ENCODE peak calls at places on chromosomes 5 and 9, in ten cellular contexts. One of them, this sample, is unnamed.
A peak's percentile ranks its signal among the peaks of the same experiment; 100 is the strongest.

GRCh38 chr9:121619989-121620673 is 31.3 kb upstream of the DAB2IP start:
- DNase-seq in epithelial cell of esophagus: no peak
- DNase-seq in fibroblast of lung: no peak
- DNase-seq in PC-9: no peak
- DNase-seq in uterus: no peak
- DNase-seq in heart left ventricle: peak; percentile 72
- DNase-seq in lower lobe of right lung: peak; percentile 52
- DNase-seq in GM12865: no peak
- DNase-seq in A673: no peak
- DNase-seq in fibroblast of pulmonary artery: no peak
- DNase-seq in this sample: peak; percentile 63

GRCh38 chr5:172725785-172726184 is 45.2 kb downstream of the DUSP1 start:
- DNase-seq in heart left ventricle: no peak
- DNase-seq in A673: no peak
- DNase-seq in lower lobe of right lung: no peak
- DNase-seq in epithelial cell of esophagus: no peak
- DNase-seq in uterus: no peak
- DNase-seq in fibroblast of lung: no peak
- DNase-seq in fibroblast of pulmonary artery: no peak
- DNase-seq in GM12865: no peak
- DNase-seq in PC-9: no peak
- DNase-seq in this sample: no peak

GRCh38 chr9:38254151-38254550 is 138.4 kb upstream of the ALDH1B1 start:
- DNase-seq in GM12865: no peak
- DNase-seq in fibroblast of lung: no peak
- DNase-seq in uterus: no peak
- DNase-seq in A673: no peak
- DNase-seq in lower lobe of right lung: no peak
- DNase-seq in fibroblast of pulmonary artery: no peak
- DNase-seq in PC-9: no peak
- DNase-seq in epithelial cell of esophagus: no peak
- DNase-seq in heart left ventricle: no peak
- DNase-seq in this sample: no peak

GRCh38 chr9:37342493-37342892 is 80.0 kb upstream of the GRHPR start:
- DNase-seq in A673: no peak
- DNase-seq in lower lobe of right lung: no peak
- DNase-seq in epithelial cell of esophagus: peak; percentile 49
- DNase-seq in fibroblast of pulmonary artery: no peak
- DNase-seq in PC-9: no peak
- DNase-seq in fibroblast of lung: no peak
- DNase-seq in uterus: no peak
- DNase-seq in GM12865: no peak
- DNase-seq in heart left ventricle: no peak
- DNase-seq in this sample: no peak

GRCh38 chr9:3271581-3271980 is 254.2 kb downstream of the RFX3 start:
- DNase-seq in lower lobe of right lung: no peak
- DNase-seq in A673: no peak
- DNase-seq in GM12865: no peak
- DNase-seq in PC-9: no peak
- DNase-seq in fibroblast of lung: no peak
- DNase-seq in fibroblast of pulmonary artery: no peak
- DNase-seq in epithelial cell of esophagus: no peak
- DNase-seq in uterus: no peak
- DNase-seq in heart left ventricle: no peak
- DNase-seq in this sample: no peak

GRCh38 chr5:161847896-161848510 is at the start of gene GABRA1:
- DNase-seq in epithelial cell of esophagus: peak; percentile 0
- DNase-seq in GM12865: no peak
- DNase-seq in fibroblast of lung: no peak
- DNase-seq in PC-9: no peak
- DNase-seq in heart left ventricle: no peak
- DNase-seq in fibroblast of pulmonary artery: no peak
- DNase-seq in lower lobe of right lung: no peak
- DNase-seq in uterus: no peak
- DNase-seq in A673: no peak
- DNase-seq in this sample: no peak

GRCh38 chr5:157057459-157058370 is 1.2 kb downstream of the HAVCR1 start:
- DNase-seq in fibroblast of lung: no peak
- DNase-seq in fibroblast of pulmonary artery: no peak
- DNase-seq in A673: no peak
- DNase-seq in epithelial cell of esophagus: no peak
- DNase-seq in GM12865: no peak
- DNase-seq in uterus: no peak
- DNase-seq in lower lobe of right lung: no peak
- DNase-seq in PC-9: no peak
- DNase-seq in heart left ventricle: no peak
- DNase-seq in this sample: no peak

GRCh38 chr5:104241051-104241450 is 678.5 kb upstream of the NUDT12 start:
- DNase-seq in fibroblast of pulmonary artery: peak; percentile 0
- DNase-seq in uterus: no peak
- DNase-seq in PC-9: no peak
- DNase-seq in lower lobe of right lung: no peak
- DNase-seq in GM12865: no peak
- DNase-seq in epithelial cell of esophagus: peak; percentile 24
- DNase-seq in fibroblast of lung: no peak
- DNase-seq in A673: peak; percentile 83
- DNase-seq in heart left ventricle: no peak
- DNase-seq in this sample: no peak

GRCh38 chr9:35054871-35055644 is 17.4 kb downstream of the VCP start:
- DNase-seq in fibroblast of pulmonary artery: no peak
- DNase-seq in PC-9: no peak
- DNase-seq in epithelial cell of esophagus: no peak
- DNase-seq in GM12865: no peak
- DNase-seq in uterus: no peak
- DNase-seq in A673: no peak
- DNase-seq in heart left ventricle: no peak
- DNase-seq in lower lobe of right lung: no peak
- DNase-seq in fibroblast of lung: no peak
- DNase-seq in this sample: no peak

GRCh38 chr5:179269781-179270543 is 75.3 kb downstream of the ADAMTS2 start:
- DNase-seq in uterus: peak; percentile 30
- DNase-seq in PC-9: no peak
- DNase-seq in epithelial cell of esophagus: no peak
- DNase-seq in GM12865: no peak
- DNase-seq in A673: no peak
- DNase-seq in fibroblast of pulmonary artery: no peak
- DNase-seq in lower lobe of right lung: peak; percentile 28
- DNase-seq in heart left ventricle: peak; percentile 8
- DNase-seq in fibroblast of lung: no peak
- DNase-seq in this sample: no peak

GRCh38 chr5:73232266-73233041 is 59.5 kb downstream of the TMEM174 start:
- DNase-seq in heart left ventricle: no peak
- DNase-seq in epithelial cell of esophagus: no peak
- DNase-seq in A673: no peak
- DNase-seq in lower lobe of right lung: no peak
- DNase-seq in fibroblast of lung: no peak
- DNase-seq in GM12865: no peak
- DNase-seq in fibroblast of pulmonary artery: no peak
- DNase-seq in uterus: no peak
- DNase-seq in PC-9: no peak
- DNase-seq in this sample: no peak

GRCh38 chr5:73234156-73234555 is 61.2 kb downstream of the TMEM174 start:
- DNase-seq in fibroblast of lung: no peak
- DNase-seq in heart left ventricle: no peak
- DNase-seq in uterus: no peak
- DNase-seq in lower lobe of right lung: no peak
- DNase-seq in epithelial cell of esophagus: no peak
- DNase-seq in fibroblast of pulmonary artery: no peak
- DNase-seq in PC-9: no peak
- DNase-seq in GM12865: no peak
- DNase-seq in A673: no peak
- DNase-seq in this sample: no peak

GRCh38 chr5:73231245-73231778 is 58.3 kb downstream of the TMEM174 start:
- DNase-seq in GM12865: no peak
- DNase-seq in PC-9: no peak
- DNase-seq in fibroblast of lung: no peak
- DNase-seq in epithelial cell of esophagus: no peak
- DNase-seq in lower lobe of right lung: no peak
- DNase-seq in uterus: no peak
- DNase-seq in heart left ventricle: no peak
- DNase-seq in fibroblast of pulmonary artery: no peak
- DNase-seq in A673: no peak
- DNase-seq in this sample: no peak

GRCh38 chr5:73233461-73234151 is 60.6 kb downstream of the TMEM174 start:
- DNase-seq in fibroblast of lung: peak; percentile 22
- DNase-seq in uterus: no peak
- DNase-seq in GM12865: no peak
- DNase-seq in epithelial cell of esophagus: no peak
- DNase-seq in heart left ventricle: no peak
- DNase-seq in lower lobe of right lung: no peak
- DNase-seq in A673: no peak
- DNase-seq in fibroblast of pulmonary artery: no peak
- DNase-seq in PC-9: no peak
- DNase-seq in this sample: no peak

DNA sequence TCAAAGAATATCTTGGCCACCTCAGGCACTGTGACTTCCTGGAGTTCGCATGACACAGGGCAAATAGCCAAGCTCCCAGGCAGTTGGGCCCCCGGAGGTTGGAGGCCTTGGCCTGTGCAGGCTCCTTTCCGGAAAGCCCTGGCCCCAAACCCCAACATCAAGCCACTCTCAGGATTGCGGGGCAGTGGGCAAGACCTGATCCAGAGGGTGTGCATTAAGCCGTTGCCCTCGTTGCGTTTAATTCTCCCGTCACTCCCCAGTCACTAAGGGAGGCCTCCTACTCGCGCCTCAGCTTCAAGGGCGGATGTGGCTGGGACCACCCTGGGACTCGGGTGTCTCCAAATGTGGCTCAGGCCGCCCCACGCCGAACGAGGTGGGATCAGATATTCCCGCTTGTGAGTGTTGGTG is 60.1 kb downstream of the TMEM174 start:
- DNase-seq in epithelial cell of esophagus: no peak
- DNase-seq in lower lobe of right lung: no peak
- DNase-seq in GM12865: no peak
- DNase-seq in fibroblast of pulmonary artery: no peak
- DNase-seq in fibroblast of lung: no peak
- DNase-seq in A673: no peak
- DNase-seq in uterus: no peak
- DNase-seq in heart left ventricle: no peak
- DNase-seq in PC-9: no peak
- DNase-seq in this sample: no peak
- H3K4me3 ChIP-seq in epithelial cell of esophagus: no peak overlapping the region
- H3K4me3 ChIP-seq in lower lobe of right lung: peak overlapping the region; percentile 46
- H3K4me3 ChIP-seq in GM12865: no peak overlapping the region
- H3K4me3 ChIP-seq in fibroblast of pulmonary artery: no peak overlapping the region
- H3K4me3 ChIP-seq in fibroblast of lung: no peak overlapping the region
- H3K4me3 ChIP-seq in A673: no peak overlapping the region
- H3K4me3 ChIP-seq in uterus: peak overlapping the region; percentile 42
- H3K4me3 ChIP-seq in heart left ventricle: peak overlapping the region; percentile 46
- H3K4me3 ChIP-seq in PC-9: no peak overlapping the region
- H3K4me3 ChIP-seq in this sample: peak overlapping the region; percentile 46

DNA sequence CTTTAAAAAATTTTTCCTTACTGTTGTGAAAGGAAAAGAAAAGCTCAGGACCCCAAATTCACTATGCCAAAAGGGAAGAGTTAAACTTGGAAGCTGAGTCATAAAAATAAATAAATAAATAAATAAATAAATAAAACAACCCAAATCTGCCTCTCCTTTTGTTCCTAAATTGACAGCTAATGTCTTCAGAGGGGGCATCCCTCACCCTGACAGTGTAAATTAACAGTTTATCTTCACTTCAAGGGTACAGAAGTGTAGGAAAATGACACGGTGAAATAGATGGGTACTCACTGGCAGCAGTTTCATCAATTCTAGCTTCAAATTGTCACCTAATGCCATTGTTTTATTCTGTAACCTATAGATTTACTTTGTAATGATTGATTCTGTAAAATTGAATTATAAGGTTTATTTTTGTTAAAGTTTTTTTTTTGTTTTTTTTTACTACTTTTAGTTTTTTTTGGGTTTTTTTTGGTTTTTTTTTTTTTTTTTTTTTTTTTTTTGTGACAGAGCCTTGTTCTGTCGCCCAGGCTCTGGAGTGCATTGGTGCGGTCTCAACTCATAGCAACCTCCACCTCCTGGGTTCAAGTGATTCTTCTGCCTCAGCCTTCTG is 18.5 kb upstream of the ANXA1 start:
- DNase-seq in epithelial cell of esophagus: no peak
- DNase-seq in PC-9: no peak
- DNase-seq in A673: peak; percentile 48
- DNase-seq in fibroblast of pulmonary artery: no peak
- DNase-seq in uterus: no peak
- DNase-seq in heart left ventricle: no peak
- DNase-seq in GM12865: no peak
- DNase-seq in fibroblast of lung: no peak
- DNase-seq in lower lobe of right lung: no peak
- DNase-seq in this sample: no peak
- H3K4me3 ChIP-seq in epithelial cell of esophagus: no peak overlapping the region
- H3K4me3 ChIP-seq in PC-9: peak overlapping the region; percentile 55
- H3K4me3 ChIP-seq in A673: peak overlapping the region; percentile 45
- H3K4me3 ChIP-seq in fibroblast of pulmonary artery: peak overlapping the region; percentile 63
- H3K4me3 ChIP-seq in uterus: peak overlapping the region; percentile 44
- H3K4me3 ChIP-seq in heart left ventricle: peak overlapping the region; percentile 64
- H3K4me3 ChIP-seq in GM12865: peak overlapping the region; percentile 81
- H3K4me3 ChIP-seq in fibroblast of lung: no peak overlapping the region
- H3K4me3 ChIP-seq in lower lobe of right lung: peak overlapping the region; percentile 56
- H3K4me3 ChIP-seq in this sample: peak overlapping the region; percentile 58

DNA sequence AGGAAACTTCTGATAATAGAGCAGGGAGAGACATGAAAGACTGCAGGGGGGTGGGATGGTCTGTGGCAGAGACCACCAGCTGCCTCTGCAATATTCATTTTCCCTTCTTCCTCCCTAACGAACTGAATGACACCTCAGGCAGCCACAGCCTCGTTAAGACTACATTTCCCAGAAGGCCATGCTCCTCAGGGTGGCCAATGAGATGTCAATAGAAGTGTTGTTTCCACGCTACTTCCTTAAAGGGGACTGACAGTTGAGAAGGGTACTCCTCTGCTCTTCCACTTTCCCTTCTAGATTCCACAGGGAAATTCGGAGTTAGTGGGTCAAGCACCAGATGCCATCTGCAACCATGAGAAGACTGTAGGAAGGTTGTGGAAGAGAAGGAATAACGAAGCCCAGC is 52.0 kb upstream of the DAPK1 start:
- DNase-seq in lower lobe of right lung: peak; percentile 49
- DNase-seq in fibroblast of lung: peak; percentile 5
- DNase-seq in uterus: no peak
- DNase-seq in heart left ventricle: peak; percentile 21
- DNase-seq in epithelial cell of esophagus: peak; percentile 10
- DNase-seq in A673: peak; percentile 69
- DNase-seq in fibroblast of pulmonary artery: peak; percentile 42
- DNase-seq in PC-9: no peak
- DNase-seq in GM12865: peak; percentile 75
- DNase-seq in this sample: no peak
- H3K4me3 ChIP-seq in lower lobe of right lung: no peak overlapping the region
- H3K4me3 ChIP-seq in fibroblast of lung: no peak overlapping the region
- H3K4me3 ChIP-seq in uterus: no peak overlapping the region
- H3K4me3 ChIP-seq in heart left ventricle: no peak overlapping the region
- H3K4me3 ChIP-seq in epithelial cell of esophagus: no peak overlapping the region
- H3K4me3 ChIP-seq in A673: no peak overlapping the region
- H3K4me3 ChIP-seq in fibroblast of pulmonary artery: no peak overlapping the region
- H3K4me3 ChIP-seq in PC-9: no peak overlapping the region
- H3K4me3 ChIP-seq in GM12865: peak overlapping the region; percentile 40
- H3K4me3 ChIP-seq in this sample: peak overlapping the region; percentile 18

DNA sequence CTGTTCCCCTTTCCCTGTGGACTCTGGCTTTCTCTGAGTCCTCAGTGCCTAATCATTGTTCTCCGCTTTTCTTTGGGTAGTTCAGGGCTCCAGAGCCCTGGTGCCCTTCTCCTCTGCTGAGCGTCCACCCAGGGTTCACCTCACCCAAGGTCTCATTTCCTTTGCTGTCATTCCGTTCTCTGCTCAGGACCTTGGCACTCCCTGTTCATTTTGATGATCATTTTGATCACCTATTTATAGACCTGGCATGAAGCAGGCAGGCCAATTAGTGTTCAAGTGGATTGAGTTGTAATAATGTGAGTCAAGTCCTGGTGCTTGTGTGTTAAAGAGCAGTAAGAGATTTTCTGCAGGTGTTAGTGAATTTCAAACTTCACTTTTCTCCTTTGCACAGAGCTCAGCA is 3.6 kb downstream of the TRIO start:
- DNase-seq in uterus: no peak
- DNase-seq in lower lobe of right lung: no peak
- DNase-seq in A673: no peak
- DNase-seq in GM12865: no peak
- DNase-seq in epithelial cell of esophagus: no peak
- DNase-seq in heart left ventricle: no peak
- DNase-seq in fibroblast of pulmonary artery: no peak
- DNase-seq in fibroblast of lung: no peak
- DNase-seq in PC-9: no peak
- DNase-seq in this sample: no peak
- H3K4me3 ChIP-seq in uterus: no peak overlapping the region
- H3K4me3 ChIP-seq in lower lobe of right lung: no peak overlapping the region
- H3K4me3 ChIP-seq in A673: no peak overlapping the region
- H3K4me3 ChIP-seq in GM12865: peak overlapping the region; percentile 99
- H3K4me3 ChIP-seq in epithelial cell of esophagus: no peak overlapping the region
- H3K4me3 ChIP-seq in heart left ventricle: peak overlapping the region; percentile 5
- H3K4me3 ChIP-seq in fibroblast of pulmonary artery: peak overlapping the region; percentile 10
- H3K4me3 ChIP-seq in fibroblast of lung: peak overlapping the region; percentile 96
- H3K4me3 ChIP-seq in PC-9: peak overlapping the region; percentile 99
- H3K4me3 ChIP-seq in this sample: peak overlapping the region; percentile 94

This sample was measured in heart right ventricle.